ENCODE peak calls at places on chromosomes 2 and 18, in eight cellular contexts. One of them, this sample, is unnamed.

GRCh38 chr2:126342457-126342856 is 313.5 kb upstream of the GYPC start:
- DNase-seq in stimulated activated CD8-positive, alpha-beta memory T cell treated with anti-CD3 and anti-CD28 coated beads, Interleukin-2, amount 100 ng/mL, for 1 hour: no peak
- DNase-seq in activated T-cell treated with anti-CD3 and anti-CD28 coated beads, Interleukin-2, amount 50 U/mL, for 72 hours: no peak
- DNase-seq in activated gamma-delta T cell treated with Interleukin-2 at 50 U/mL for 16 hours: no peak
- DNase-seq in GDM1: no peak
- DNase-seq in NCI-H460: no peak
- DNase-seq in effector memory CD4-positive, alpha-beta T cell: no peak
- DNase-seq in hippocampal formation: no peak
- DNase-seq in this sample: no peak

GRCh38 chr2:196696423-196697073 is 57.0 kb downstream of the CCDC150 start:
- DNase-seq in effector memory CD4-positive, alpha-beta T cell: no peak
- DNase-seq in activated T-cell treated with anti-CD3 and anti-CD28 coated beads, Interleukin-2, amount 50 U/mL, for 72 hours: no peak
- DNase-seq in hippocampal formation: no peak
- DNase-seq in activated gamma-delta T cell treated with Interleukin-2 at 50 U/mL for 16 hours: no peak
- DNase-seq in stimulated activated CD8-positive, alpha-beta memory T cell treated with anti-CD3 and anti-CD28 coated beads, Interleukin-2, amount 100 ng/mL, for 1 hour: no peak
- DNase-seq in GDM1: no peak
- DNase-seq in NCI-H460: peak
- DNase-seq in this sample: no peak

GRCh38 chr2:28419003-28419704 is 26.5 kb downstream of the FOSL2 start:
- DNase-seq in GDM1: no peak
- DNase-seq in hippocampal formation: no peak
- DNase-seq in NCI-H460: no peak
- DNase-seq in activated T-cell treated with anti-CD3 and anti-CD28 coated beads, Interleukin-2, amount 50 U/mL, for 72 hours: no peak
- DNase-seq in stimulated activated CD8-positive, alpha-beta memory T cell treated with anti-CD3 and anti-CD28 coated beads, Interleukin-2, amount 100 ng/mL, for 1 hour: no peak
- DNase-seq in activated gamma-delta T cell treated with Interleukin-2 at 50 U/mL for 16 hours: no peak
- DNase-seq in effector memory CD4-positive, alpha-beta T cell: no peak
- DNase-seq in this sample: no peak

GRCh38 chr2:148614024-148614331 is 30.6 kb upstream of the EPC2 start:
- DNase-seq in activated gamma-delta T cell treated with Interleukin-2 at 50 U/mL for 16 hours: no peak
- DNase-seq in hippocampal formation: no peak
- DNase-seq in stimulated activated CD8-positive, alpha-beta memory T cell treated with anti-CD3 and anti-CD28 coated beads, Interleukin-2, amount 100 ng/mL, for 1 hour: no peak
- DNase-seq in NCI-H460: no peak
- DNase-seq in GDM1: no peak
- DNase-seq in activated T-cell treated with anti-CD3 and anti-CD28 coated beads, Interleukin-2, amount 50 U/mL, for 72 hours: no peak
- DNase-seq in effector memory CD4-positive, alpha-beta T cell: no peak
- DNase-seq in this sample: no peak

GRCh38 chr2:74226648-74227213 is 28.3 kb downstream of the MTHFD2 start:
- DNase-seq in GDM1: no peak
- DNase-seq in activated T-cell treated with anti-CD3 and anti-CD28 coated beads, Interleukin-2, amount 50 U/mL, for 72 hours: no peak
- DNase-seq in activated gamma-delta T cell treated with Interleukin-2 at 50 U/mL for 16 hours: no peak
- DNase-seq in NCI-H460: no peak
- DNase-seq in stimulated activated CD8-positive, alpha-beta memory T cell treated with anti-CD3 and anti-CD28 coated beads, Interleukin-2, amount 100 ng/mL, for 1 hour: no peak
- DNase-seq in effector memory CD4-positive, alpha-beta T cell: no peak
- DNase-seq in hippocampal formation: no peak
- DNase-seq in this sample: no peak

GRCh38 chr2:147560810-147561521 is 283.9 kb upstream of the ACVR2A start:
- DNase-seq in stimulated activated CD8-positive, alpha-beta memory T cell treated with anti-CD3 and anti-CD28 coated beads, Interleukin-2, amount 100 ng/mL, for 1 hour: no peak
- DNase-seq in hippocampal formation: no peak
- DNase-seq in NCI-H460: no peak
- DNase-seq in effector memory CD4-positive, alpha-beta T cell: no peak
- DNase-seq in activated T-cell treated with anti-CD3 and anti-CD28 coated beads, Interleukin-2, amount 50 U/mL, for 72 hours: no peak
- DNase-seq in GDM1: no peak
- DNase-seq in activated gamma-delta T cell treated with Interleukin-2 at 50 U/mL for 16 hours: no peak
- DNase-seq in this sample: no peak

GRCh38 chr2:140863713-140864112 is 1267.1 kb downstream of the LRP1B start:
- DNase-seq in activated gamma-delta T cell treated with Interleukin-2 at 50 U/mL for 16 hours: no peak
- DNase-seq in activated T-cell treated with anti-CD3 and anti-CD28 coated beads, Interleukin-2, amount 50 U/mL, for 72 hours: no peak
- DNase-seq in stimulated activated CD8-positive, alpha-beta memory T cell treated with anti-CD3 and anti-CD28 coated beads, Interleukin-2, amount 100 ng/mL, for 1 hour: no peak
- DNase-seq in GDM1: peak
- DNase-seq in NCI-H460: peak
- DNase-seq in hippocampal formation: peak
- DNase-seq in effector memory CD4-positive, alpha-beta T cell: no peak
- DNase-seq in this sample: no peak

GRCh38 chr2:226971770-226972169 is 135.9 kb downstream of the RHBDD1 start:
- DNase-seq in activated gamma-delta T cell treated with Interleukin-2 at 50 U/mL for 16 hours: no peak
- DNase-seq in effector memory CD4-positive, alpha-beta T cell: no peak
- DNase-seq in stimulated activated CD8-positive, alpha-beta memory T cell treated with anti-CD3 and anti-CD28 coated beads, Interleukin-2, amount 100 ng/mL, for 1 hour: no peak
- DNase-seq in activated T-cell treated with anti-CD3 and anti-CD28 coated beads, Interleukin-2, amount 50 U/mL, for 72 hours: no peak
- DNase-seq in GDM1: no peak
- DNase-seq in NCI-H460: no peak
- DNase-seq in hippocampal formation: no peak
- DNase-seq in this sample: no peak

GRCh38 chr18:46531472-46531871 is 125.5 kb downstream of the LOXHD1 start:
- DNase-seq in GDM1: no peak
- DNase-seq in hippocampal formation: peak
- DNase-seq in activated T-cell treated with anti-CD3 and anti-CD28 coated beads, Interleukin-2, amount 50 U/mL, for 72 hours: no peak
- DNase-seq in activated gamma-delta T cell treated with Interleukin-2 at 50 U/mL for 16 hours: no peak
- DNase-seq in stimulated activated CD8-positive, alpha-beta memory T cell treated with anti-CD3 and anti-CD28 coated beads, Interleukin-2, amount 100 ng/mL, for 1 hour: no peak
- DNase-seq in NCI-H460: no peak
- DNase-seq in effector memory CD4-positive, alpha-beta T cell: no peak
- DNase-seq in this sample: no peak

GRCh38 chr2:197867630-197868029 is 63.2 kb downstream of the PLCL1 start:
- DNase-seq in activated gamma-delta T cell treated with Interleukin-2 at 50 U/mL for 16 hours: no peak
- DNase-seq in hippocampal formation: no peak
- DNase-seq in effector memory CD4-positive, alpha-beta T cell: no peak
- DNase-seq in stimulated activated CD8-positive, alpha-beta memory T cell treated with anti-CD3 and anti-CD28 coated beads, Interleukin-2, amount 100 ng/mL, for 1 hour: no peak
- DNase-seq in GDM1: no peak
- DNase-seq in NCI-H460: no peak
- DNase-seq in activated T-cell treated with anti-CD3 and anti-CD28 coated beads, Interleukin-2, amount 50 U/mL, for 72 hours: no peak
- DNase-seq in this sample: no peak

GRCh38 chr2:27264753-27265535 is 2.1 kb upstream of the SLC30A3 start:
- DNase-seq in hippocampal formation: no peak
- DNase-seq in effector memory CD4-positive, alpha-beta T cell: peak
- DNase-seq in stimulated activated CD8-positive, alpha-beta memory T cell treated with anti-CD3 and anti-CD28 coated beads, Interleukin-2, amount 100 ng/mL, for 1 hour: peak
- DNase-seq in GDM1: no peak
- DNase-seq in activated gamma-delta T cell treated with Interleukin-2 at 50 U/mL for 16 hours: peak
- DNase-seq in activated T-cell treated with anti-CD3 and anti-CD28 coated beads, Interleukin-2, amount 50 U/mL, for 72 hours: peak
- DNase-seq in NCI-H460: peak
- DNase-seq in this sample: peak

GRCh38 chr2:31256611-31257382 is 22.8 kb downstream of the EHD3 start:
- DNase-seq in stimulated activated CD8-positive, alpha-beta memory T cell treated with anti-CD3 and anti-CD28 coated beads, Interleukin-2, amount 100 ng/mL, for 1 hour: no peak
- DNase-seq in GDM1: no peak
- DNase-seq in effector memory CD4-positive, alpha-beta T cell: no peak
- DNase-seq in activated T-cell treated with anti-CD3 and anti-CD28 coated beads, Interleukin-2, amount 50 U/mL, for 72 hours: no peak
- DNase-seq in hippocampal formation: no peak
- DNase-seq in activated gamma-delta T cell treated with Interleukin-2 at 50 U/mL for 16 hours: no peak
- DNase-seq in NCI-H460: no peak
- DNase-seq in this sample: no peak

GRCh38 chr2:46239847-46240181 is 57.4 kb upstream of the EPAS1 start:
- DNase-seq in NCI-H460: no peak
- DNase-seq in hippocampal formation: no peak
- DNase-seq in stimulated activated CD8-positive, alpha-beta memory T cell treated with anti-CD3 and anti-CD28 coated beads, Interleukin-2, amount 100 ng/mL, for 1 hour: peak
- DNase-seq in activated T-cell treated with anti-CD3 and anti-CD28 coated beads, Interleukin-2, amount 50 U/mL, for 72 hours: peak
- DNase-seq in effector memory CD4-positive, alpha-beta T cell: peak
- DNase-seq in GDM1: no peak
- DNase-seq in activated gamma-delta T cell treated with Interleukin-2 at 50 U/mL for 16 hours: peak
- DNase-seq in this sample: peak

GRCh38 chr2:42046819-42047487 is 868 bp upstream of the PKDCC start:
- DNase-seq in activated gamma-delta T cell treated with Interleukin-2 at 50 U/mL for 16 hours: no peak
- DNase-seq in effector memory CD4-positive, alpha-beta T cell: no peak
- DNase-seq in activated T-cell treated with anti-CD3 and anti-CD28 coated beads, Interleukin-2, amount 50 U/mL, for 72 hours: no peak
- DNase-seq in NCI-H460: no peak
- DNase-seq in GDM1: no peak
- DNase-seq in hippocampal formation: no peak
- DNase-seq in stimulated activated CD8-positive, alpha-beta memory T cell treated with anti-CD3 and anti-CD28 coated beads, Interleukin-2, amount 100 ng/mL, for 1 hour: no peak
- DNase-seq in this sample: no peak

GRCh38 chr2:219266232-219266631 is 12.5 kb upstream of the TUBA4A start:
- DNase-seq in stimulated activated CD8-positive, alpha-beta memory T cell treated with anti-CD3 and anti-CD28 coated beads, Interleukin-2, amount 100 ng/mL, for 1 hour: no peak
- DNase-seq in GDM1: no peak
- DNase-seq in activated gamma-delta T cell treated with Interleukin-2 at 50 U/mL for 16 hours: no peak
- DNase-seq in effector memory CD4-positive, alpha-beta T cell: no peak
- DNase-seq in activated T-cell treated with anti-CD3 and anti-CD28 coated beads, Interleukin-2, amount 50 U/mL, for 72 hours: no peak
- DNase-seq in NCI-H460: no peak
- DNase-seq in hippocampal formation: no peak
- DNase-seq in this sample: no peak

GRCh38 chr2:73202156-73203054 is at the start of gene NOTO:
- DNase-seq in effector memory CD4-positive, alpha-beta T cell: no peak
- DNase-seq in stimulated activated CD8-positive, alpha-beta memory T cell treated with anti-CD3 and anti-CD28 coated beads, Interleukin-2, amount 100 ng/mL, for 1 hour: no peak
- DNase-seq in GDM1: no peak
- DNase-seq in hippocampal formation: no peak
- DNase-seq in activated gamma-delta T cell treated with Interleukin-2 at 50 U/mL for 16 hours: no peak
- DNase-seq in activated T-cell treated with anti-CD3 and anti-CD28 coated beads, Interleukin-2, amount 50 U/mL, for 72 hours: peak
- DNase-seq in NCI-H460: no peak
- DNase-seq in this sample: no peak

GRCh38 chr2:219381448-219381847 is 6.3 kb downstream of the DNPEP start:
- DNase-seq in activated T-cell treated with anti-CD3 and anti-CD28 coated beads, Interleukin-2, amount 50 U/mL, for 72 hours: no peak
- DNase-seq in effector memory CD4-positive, alpha-beta T cell: no peak
- DNase-seq in GDM1: no peak
- DNase-seq in activated gamma-delta T cell treated with Interleukin-2 at 50 U/mL for 16 hours: no peak
- DNase-seq in NCI-H460: no peak
- DNase-seq in hippocampal formation: no peak
- DNase-seq in stimulated activated CD8-positive, alpha-beta memory T cell treated with anti-CD3 and anti-CD28 coated beads, Interleukin-2, amount 100 ng/mL, for 1 hour: no peak
- DNase-seq in this sample: no peak

This sample was measured in T-helper 1 cell.